ENCODE peak calls at places on chromosomes 11 and 22, in ten cellular contexts. P, H, I, O, A, K, X, Z, M and V are unnamed samples.

GRCh38 chr11:59556883-59557205 is 45.5 kb downstream of the OR4D9 start:
- DNase-seq in P (no peak), H (no peak), I (peak), O (no peak), A (no peak), K (no peak), X (no peak), Z (no peak), M (no peak), V (no peak)

GRCh38 chr11:45400594-45400993 is 114.5 kb upstream of the SYT13 start:
- DNase-seq in P (no peak), H (peak), I (no peak), O (peak), A (peak), K (no peak), X (no peak), Z (no peak), M (no peak), V (no peak)

GRCh38 chr11:110473666-110474065 is 43.9 kb downstream of the FDX1 start:
- DNase-seq in P (no peak), H (no peak), I (no peak), O (no peak), A (peak), K (no peak), X (no peak), Z (no peak), M (no peak), V (no peak)

GRCh38 chr11:10348650-10349280 is 43.9 kb downstream of the ADM start:
- DNase-seq in P (no peak), H (no peak), I (peak), O (no peak), A (peak), K (no peak), X (no peak), Z (no peak), M (no peak), V (peak)

GRCh38 chr11:69918938-69919650 is 99.9 kb upstream of the FGF3 start:
- DNase-seq in P (peak), H (peak), I (peak), O (peak), A (peak), K (peak), X (peak), Z (peak), M (peak), V (peak)

GRCh38 chr11:6204708-6205107 is 649 bp upstream of the C11orf42 start:
- DNase-seq in P (no peak), H (no peak), I (no peak), O (no peak), A (no peak), K (no peak), X (no peak), Z (no peak), M (no peak), V (peak)

GRCh38 chr11:35143509-35144102 is 4.6 kb downstream of the CD44 start:
- DNase-seq in P (no peak), H (no peak), I (no peak), O (no peak), A (no peak), K (no peak), X (no peak), Z (no peak), M (no peak), V (no peak)

GRCh38 chr22:29369460-29369859 is 18.9 kb downstream of the AP1B1 start:
- DNase-seq in P (no peak), H (peak), I (no peak), O (no peak), A (peak), K (no peak), X (peak), Z (peak), M (no peak), V (peak)

GRCh38 chr11:11430431-11430830 is 77.4 kb upstream of the CSNK2A3 start:
- DNase-seq in P (no peak), H (peak), I (no peak), O (no peak), A (no peak), K (no peak), X (no peak), Z (no peak), M (no peak), V (no peak)

GRCh38 chr11:87326594-87326993 is 288.9 kb downstream of the TMEM135 start:
- DNase-seq in P (no peak), H (no peak), I (no peak), O (no peak), A (no peak), K (no peak), X (no peak), Z (no peak), M (no peak), V (no peak)

GRCh38 chr11:97657852-97658251 is 1268.0 kb downstream of the JRKL start:
- DNase-seq in P (no peak), H (no peak), I (no peak), O (no peak), A (no peak), K (no peak), X (no peak), Z (no peak), M (no peak), V (no peak)

GRCh38 chr11:69005631-69006368 is 7.2 kb downstream of the MRGPRF start:
- DNase-seq in P (no peak), H (no peak), I (no peak), O (no peak), A (no peak), K (no peak), X (no peak), Z (no peak), M (no peak), V (no peak)

GRCh38 chr11:8906629-8907028 is 4.4 kb upstream of the AKIP1 start:
- DNase-seq in P (peak), H (peak), I (peak), O (peak), A (peak), K (no peak), X (no peak), Z (no peak), M (no peak), V (no peak)

GRCh38 chr22:17931400-17931825 is 92.9 kb downstream of the MICAL3 start:
- DNase-seq in P (no peak), H (peak), I (no peak), O (no peak), A (no peak), K (no peak), X (no peak), Z (no peak), M (no peak), V (no peak)

GRCh38 chr11:65429069-65429681 is 6.6 kb downstream of the NEAT1 start:
- DNase-seq in P (no peak), H (peak), I (no peak), O (no peak), A (peak), K (no peak), X (peak), Z (no peak), M (no peak), V (peak)

GRCh38 chr11:134682577-134682976 is 270.5 kb upstream of the B3GAT1 start:
- DNase-seq in P (no peak), H (no peak), I (no peak), O (no peak), A (no peak), K (no peak), X (no peak), Z (no peak), M (no peak), V (no peak)

GRCh38 chr11:74280494-74280893 is 30.9 kb downstream of the P4HA3 start:
- DNase-seq in P (no peak), H (no peak), I (peak), O (no peak), A (no peak), K (no peak), X (no peak), Z (no peak), M (no peak), V (no peak)

GRCh38 chr11:122748968-122749687 is 89.2 kb upstream of the CRTAM start:
- DNase-seq in P (no peak), H (peak), I (peak), O (peak), A (peak), K (peak), X (peak), Z (peak), M (peak), V (peak)

GRCh38 chr22:24521791-24522245 is 26.7 kb downstream of the UPB1 start:
- DNase-seq in P (peak), H (peak), I (peak), O (peak), A (peak), K (no peak), X (no peak), Z (no peak), M (no peak), V (peak)

GRCh38 chr11:99370557-99371200 is 349.9 kb downstream of the CNTN5 start:
- DNase-seq in P (peak), H (peak), I (no peak), O (peak), A (peak), K (no peak), X (no peak), Z (peak), M (no peak), V (peak)

GRCh38 chr22:30390974-30391691 is 3.9 kb upstream of the RNF215 start:
- DNase-seq in P (peak), H (peak), I (peak), O (no peak), A (peak), K (peak), X (no peak), Z (peak), M (peak), V (peak)

GRCh38 chr11:7548659-7549283 is 35.0 kb downstream of the PPFIBP2 start:
- DNase-seq in P (no peak), H (no peak), I (no peak), O (no peak), A (no peak), K (no peak), X (no peak), Z (no peak), M (no peak), V (peak)

GRCh38 chr11:101738494-101738893 is 154.7 kb upstream of the TRPC6 start:
- DNase-seq in P (no peak), H (no peak), I (no peak), O (no peak), A (no peak), K (no peak), X (no peak), Z (no peak), M (no peak), V (no peak)

GRCh38 chr11:110777765-110778164 is 65.5 kb upstream of the ARHGAP20 start:
- DNase-seq in P (peak), H (peak), I (peak), O (no peak), A (peak), K (no peak), X (no peak), Z (no peak), M (no peak), V (no peak)

GRCh38 chr11:132158696-132159095 is 788.3 kb downstream of the NTM start:
- DNase-seq in P (peak), H (peak), I (no peak), O (no peak), A (no peak), K (no peak), X (no peak), Z (no peak), M (no peak), V (no peak)

GRCh38 chr22:48577691-48578090 is 1250.0 kb downstream of the BRD1 start:
- DNase-seq in P (no peak), H (no peak), I (no peak), O (no peak), A (no peak), K (no peak), X (no peak), Z (no peak), M (no peak), V (no peak)

GRCh38 chr11:63165710-63166310 is 21.8 kb upstream of the SLC22A24 start:
- DNase-seq in P (peak), H (peak), I (no peak), O (no peak), A (no peak), K (no peak), X (no peak), Z (no peak), M (no peak), V (no peak)

GRCh38 chr22:50456466-50457234 is 18.2 kb downstream of the SBF1 start:
- DNase-seq in P (no peak), H (no peak), I (no peak), O (no peak), A (no peak), K (no peak), X (no peak), Z (no peak), M (no peak), V (no peak)

GRCh38 chr22:39306456-39307361 is 12.7 kb downstream of the RPL3 start:
- DNase-seq in P (no peak), H (no peak), I (no peak), O (no peak), A (no peak), K (no peak), X (no peak), Z (no peak), M (peak), V (peak)